ENCODE peak calls at places on chromosome 18, in four cellular contexts. F is psoas muscle, A is adrenal gland, B is HEK293T. X is an unnamed sample.

GRCh38 chr18:49813071-49813320 is 337 bp downstream of the ACAA2 start:
- DNase-seq in F (peak), A (peak), B (no peak), X (peak)

GRCh38 chr18:35836932-35837331 is 135.5 kb upstream of the RMP24 start:
- DNase-seq in F (no peak), A (no peak), B (no peak), X (no peak)

GRCh38 chr18:23194150-23194968 is 59.1 kb downstream of the CABLES1 start:
- DNase-seq in F (no peak), A (no peak), B (no peak), X (peak)

GRCh38 chr18:12703714-12704113 is 872 bp downstream of the PSMG2 start:
- DNase-seq in F (no peak), A (no peak), B (peak), X (no peak)

GRCh38 chr18:23212161-23212560 is 76.9 kb downstream of the CABLES1 start:
- DNase-seq in F (no peak), A (no peak), B (no peak), X (no peak)

GRCh38 chr18:5237723-5238370 is 40.8 kb upstream of the AKAIN1 start:
- DNase-seq in F (peak), A (peak), B (peak), X (peak)

GRCh38 chr18:63160172-63160995 is 159.2 kb downstream of the BCL2 start:
- DNase-seq in F (no peak), A (no peak), B (no peak), X (no peak)

GRCh38 chr18:58350526-58350925 is 278.4 kb downstream of the ALPK2 start:
- DNase-seq in F (no peak), A (no peak), B (no peak), X (no peak)

GRCh38 chr18:12422936-12423335 is 15.2 kb downstream of the PRELID3A start:
- DNase-seq in F (no peak), A (no peak), B (no peak), X (no peak)

GRCh38 chr18:35991696-35992095 is 19.2 kb downstream of the RMP24 start:
- DNase-seq in F (no peak), A (no peak), B (no peak), X (no peak)

GRCh38 chr18:36186461-36187137 is 698 bp upstream of the MOCOS start:
- DNase-seq in F (peak), A (peak), B (peak), X (peak)

GRCh38 chr18:62545098-62545497 is 22.3 kb downstream of the ZCCHC2 start:
- DNase-seq in F (no peak), A (peak), B (no peak), X (no peak)

GRCh38 chr18:46630160-46630559 is 26.9 kb downstream of the LOXHD1 start:
- DNase-seq in F (no peak), A (no peak), B (no peak), X (peak)

GRCh38 chr18:46832856-46833255 is 76.0 kb upstream of the ST8SIA5 start:
- DNase-seq in F (no peak), A (no peak), B (no peak), X (no peak)

GRCh38 chr18:62904396-62905285 is 189.3 kb downstream of the PHLPP1 start:
- DNase-seq in F (no peak), A (no peak), B (no peak), X (no peak)

X was measured in lower leg skin.